ENCODE peak calls at places on chromosomes 13 and 19, in six cellular contexts. R is body of pancreas, L is GM23338, J is ovary, U is tibial nerve, S is lung. P is an unnamed sample.

GRCh38 chr13:47188802-47189201 is 291.9 kb upstream of the HTR2A start:
- DNase-seq in R (no peak), L (no peak), J (no peak), U (no peak), S (no peak), P (no peak)

GRCh38 chr13:79128158-79128557 is 277.9 kb downstream of the RBM26 start:
- DNase-seq in R (no peak), L (no peak), J (no peak), U (no peak), S (no peak), P (no peak)

GRCh38 chr19:39372941-39373340 is 18.0 kb downstream of the PAF1 start:
- DNase-seq in R (no peak), L (no peak), J (no peak), U (no peak), S (no peak), P (no peak)

GRCh38 chr13:40660270-40660669 is 6.2 kb downstream of the FOXO1 start:
- DNase-seq in R (no peak), L (peak; percentile 45), J (no peak), U (no peak), S (no peak), P (no peak)

GRCh38 chr19:9786819-9787218 is 18.3 kb upstream of the ZNF846 start:
- DNase-seq in R (no peak), L (no peak), J (no peak), U (no peak), S (no peak), P (no peak)

GRCh38 chr13:113497217-113497616 is 6.7 kb upstream of the DCUN1D2 start:
- DNase-seq in R (peak; percentile 35), L (no peak), J (no peak), U (no peak), S (no peak), P (no peak)

GRCh38 chr13:75761373-75761772 is 125.2 kb downstream of the LMO7 start:
- DNase-seq in R (no peak), L (no peak), J (no peak), U (no peak), S (no peak), P (no peak)

GRCh38 chr13:113075711-113076110 is 29.9 kb upstream of the F7 start:
- DNase-seq in R (no peak), L (no peak), J (no peak), U (no peak), S (no peak), P (no peak)

GRCh38 chr19:21705393-21705792 is 62.0 kb downstream of the ZNF100 start:
- DNase-seq in R (no peak), L (peak; percentile 91), J (no peak), U (no peak), S (no peak), P (no peak)

GRCh38 chr13:48775804-48776203 is 122.1 kb downstream of the CYSLTR2 start:
- DNase-seq in R (no peak), L (no peak), J (no peak), U (no peak), S (no peak), P (no peak)

GRCh38 chr13:73825143-73825542 is 309.1 kb downstream of the KLF12 start:
- DNase-seq in R (no peak), L (no peak), J (no peak), U (no peak), S (no peak), P (no peak)

GRCh38 chr13:25232937-25233515 is 54.3 kb downstream of the MTMR6 start:
- DNase-seq in R (no peak), L (peak; percentile 69), J (no peak), U (no peak), S (no peak), P (no peak)

GRCh38 chr19:6126335-6126974 is 9.0 kb upstream of the ACSBG2 start:
- DNase-seq in R (no peak), L (peak; percentile 76), J (no peak), U (no peak), S (no peak), P (no peak)

GRCh38 chr19:48006762-48007161 is 12.3 kb downstream of the ELSPBP1 start:
- DNase-seq in R (no peak), L (peak; percentile 83), J (no peak), U (no peak), S (no peak), P (no peak)

GRCh38 chr19:29673451-29674371 is 8.4 kb downstream of the PLEKHF1 start:
- DNase-seq in R (no peak), L (no peak), J (peak; percentile 13), U (no peak), S (no peak), P (no peak)

GRCh38 chr19:49212302-49212701 is 54.7 kb downstream of the TRPM4 start:
- DNase-seq in R (peak; percentile 31), L (no peak), J (no peak), U (no peak), S (no peak), P (no peak)

GRCh38 chr13:42333613-42334328 is 61.8 kb downstream of the AKAP11 start:
- DNase-seq in R (no peak), L (peak; percentile 80), J (no peak), U (no peak), S (no peak), P (no peak)

GRCh38 chr13:113862191-113862765 is 1.6 kb downstream of the GAS6 start:
- DNase-seq in R (no peak), L (no peak), J (peak; percentile 41), U (no peak), S (no peak), P (peak; percentile 28)

GRCh38 chr19:49677232-49677881 is at the start of gene PRMT1:
- DNase-seq in R (no peak), L (peak; percentile 67), J (peak; percentile 81), U (no peak), S (no peak), P (no peak)

GRCh38 chr13:21124853-21125252 is 51.5 kb downstream of the SKA3 start:
- DNase-seq in R (peak; percentile 46), L (peak; percentile 50), J (no peak), U (no peak), S (no peak), P (no peak)

GRCh38 chr13:79486433-79487188 is 5.7 kb downstream of the NDFIP2 start:
- DNase-seq in R (no peak), L (no peak), J (no peak), U (no peak), S (no peak), P (no peak)

GRCh38 chr13:93227906-93228801 is 1.5 kb downstream of the GPC6 start:
- DNase-seq in R (peak; percentile 34), L (peak; percentile 91), J (peak; percentile 79), U (peak; percentile 51), S (no peak), P (peak; percentile 26)

GRCh38 chr19:4521888-4522242 is 3.6 kb upstream of the PLIN4 start:
- DNase-seq in R (no peak), L (no peak), J (no peak), U (no peak), S (no peak), P (no peak)

GRCh38 chr13:29436291-29436690 is 159.2 kb downstream of the SLC7A1 start:
- DNase-seq in R (no peak), L (no peak), J (no peak), U (no peak), S (no peak), P (no peak)

GRCh38 chr19:29420065-29420464 is 105.7 kb upstream of the VSTM2B start:
- DNase-seq in R (no peak), L (no peak), J (no peak), U (no peak), S (no peak), P (no peak)

GRCh38 chr19:36092566-36092965 is 18.4 kb upstream of the OVOL3 start:
- DNase-seq in R (no peak), L (no peak), J (no peak), U (no peak), S (no peak), P (no peak)

GRCh38 chr13:26872444-26873173 is 112.0 kb upstream of the GPR12 start:
- DNase-seq in R (peak; percentile 18), L (peak; percentile 91), J (no peak), U (no peak), S (no peak), P (no peak)

DNA sequence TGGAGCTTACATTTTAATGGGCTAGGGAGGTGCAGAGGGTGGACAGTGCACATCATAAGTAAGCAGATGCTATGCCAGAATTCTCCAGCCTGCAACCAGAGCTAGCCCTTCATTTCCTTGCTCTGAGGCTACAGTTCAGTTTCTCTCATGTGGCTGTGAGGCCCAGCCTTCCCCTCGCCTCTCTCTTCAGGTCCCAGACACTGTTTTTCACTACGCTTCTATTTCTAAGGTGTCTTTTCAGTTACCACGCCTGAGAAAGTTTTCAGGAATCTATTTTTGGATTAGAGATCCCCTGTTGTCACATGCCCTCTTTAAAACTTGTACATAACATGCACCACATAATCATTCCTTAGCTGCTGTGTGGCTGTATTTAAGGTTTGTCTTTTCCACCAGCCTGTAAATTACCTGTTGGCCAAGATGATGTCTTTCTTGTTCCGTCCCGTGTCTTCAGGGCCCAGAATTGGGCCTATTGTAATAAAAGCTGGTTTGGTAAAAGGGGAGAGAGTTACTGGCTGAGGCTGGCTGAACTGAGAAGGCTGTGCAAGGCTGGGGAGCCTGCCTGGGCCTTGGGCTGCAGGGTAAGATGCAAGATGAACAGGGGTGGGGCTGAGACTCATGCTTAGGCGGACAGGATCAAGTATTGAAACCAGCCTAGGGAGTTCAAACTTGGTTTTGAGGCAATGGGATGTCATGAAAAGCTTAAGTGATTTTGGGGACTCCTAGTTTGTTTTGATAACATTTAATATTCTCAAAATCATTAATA is 142.1 kb downstream of the PCCA start:
- DNase-seq in R (no peak), L (no peak), J (no peak), U (no peak), S (no peak), P (no peak)
- H3K27me3 ChIP-seq in R (no peaks in the 10 kb centered on the region), L (no peaks in the 10 kb centered on the region), J (no peaks in the 10 kb centered on the region), U (no peaks in the 10 kb centered on the region), S (no peaks in the 10 kb centered on the region), P (no peaks in the 10 kb centered on the region)

GRCh38 chr13:28059214-28059613 is 41.2 kb downstream of the FLT3 start:
- DNase-seq in R (peak; percentile 41), L (peak; percentile 83), J (no peak), U (peak; percentile 23), S (no peak), P (no peak)
- TF ChIP-seq CTCF in R (peak; percentile 22), L (peak; percentile 74), J (no peak), U (peak; percentile 15), S (no peak), P (no peak)

GRCh38 chr19:42315024-42315423 is 1.9 kb downstream of the TMEM145 start:
- DNase-seq in R (no peak), L (no peak), J (no peak), U (no peak), S (no peak), P (no peak)

GRCh38 chr19:42313096-42313839 is at the start of gene TMEM145:
- DNase-seq in R (peak; percentile 61), L (peak; percentile 84), J (peak; percentile 59), U (no peak), S (no peak), P (no peak)

GRCh38 chr19:42317535-42317934 is 4.4 kb downstream of the TMEM145 start:
- DNase-seq in R (no peak), L (no peak), J (no peak), U (no peak), S (no peak), P (no peak)

GRCh38 chr19:42313840-42314755 is 989 bp downstream of the TMEM145 start:
- DNase-seq in R (no peak), L (no peak), J (no peak), U (no peak), S (no peak), P (no peak)

GRCh38 chr19:42316223-42317211 is 3.4 kb downstream of the TMEM145 start:
- DNase-seq in R (no peak), L (no peak), J (no peak), U (no peak), S (peak; percentile 44), P (no peak)
- H3K27me3 ChIP-seq in R (no peaks in the 10 kb centered on the region), L (peaks cover 23% of the 10 kb centered on the region), J (no peaks in the 10 kb centered on the region), U (no peaks in the 10 kb centered on the region), S (no peaks in the 10 kb centered on the region), P (peaks cover 5% of the 10 kb centered on the region)

GRCh38 chr19:55028757-55029156 is 9.3 kb downstream of the GP6 start:
- DNase-seq in R (no peak), L (no peak), J (no peak), U (no peak), S (no peak), P (no peak)
- TF ChIP-seq CTCF in R (no peak), L (no peak), J (no peak), U (no peak), S (no peak), P (no peak)

P was measured in uterus.